ENCODE peak calls at places on chromosomes 6 and 20, in five cellular contexts. B, T, O, I and Q are unnamed samples.

GRCh38 chr6:116741571-116741970 is 23.9 kb downstream of the FAM162B start:
- DNase-seq in B (no peak), T (no peak), O (no peak), I (no peak), Q (no peak)

GRCh38 chr6:33314943-33315752 is 1.3 kb upstream of the TAPBP start:
- DNase-seq in B (no peak), T (peak; percentile 65), O (no peak), I (no peak), Q (peak; percentile 54)

GRCh38 chr6:98841589-98842488 is 7.5 kb downstream of the POU3F2 start:
- DNase-seq in B (no peak), T (no peak), O (peak; percentile 14), I (peak; percentile 47), Q (no peak)

GRCh38 chr20:58688838-58689237 is 3.8 kb upstream of the NPEPL1 start:
- DNase-seq in B (no peak), T (peak; percentile 21), O (no peak), I (no peak), Q (no peak)

GRCh38 chr6:108961077-108961476 is 112.9 kb downstream of the ARMC2 start:
- DNase-seq in B (no peak), T (no peak), O (no peak), I (no peak), Q (no peak)

GRCh38 chr6:167399051-167399387 is 74.1 kb downstream of the TTLL2 start:
- DNase-seq in B (no peak), T (no peak), O (no peak), I (no peak), Q (no peak)

GRCh38 chr6:132820629-132821381 is 6.4 kb downstream of the RPS12 start:
- DNase-seq in B (no peak), T (no peak), O (no peak), I (peak; percentile 29), Q (no peak)

GRCh38 chr6:5305968-5306626 is 44.8 kb downstream of the FARS2 start:
- DNase-seq in B (no peak), T (no peak), O (no peak), I (peak; percentile 1), Q (no peak)

GRCh38 chr20:31605902-31606677 is 1.0 kb downstream of the ID1 start:
- DNase-seq in B (no peak), T (peak; percentile 35), O (no peak), I (peak; percentile 25), Q (peak; percentile 65)

GRCh38 chr20:25280051-25280573 is 32.2 kb downstream of the PYGB start:
- DNase-seq in B (no peak), T (peak; percentile 79), O (no peak), I (no peak), Q (peak; percentile 73)

GRCh38 chr6:117482240-117483003 is at the start of gene DCBLD1:
- DNase-seq in B (peak; percentile 86), T (peak; percentile 85), O (peak; percentile 61), I (peak; percentile 79), Q (peak; percentile 41)

GRCh38 chr20:64217539-64217938 is 38.0 kb upstream of the PCMTD2 start:
- DNase-seq in B (no peak), T (no peak), O (no peak), I (no peak), Q (no peak)

GRCh38 chr20:17898548-17898994 is 70.0 kb downstream of the SNX5 start:
- DNase-seq in B (peak; percentile 70), T (peak; percentile 82), O (peak; percentile 50), I (peak; percentile 57), Q (peak; percentile 65)

GRCh38 chr20:8155848-8156602 is 24.0 kb downstream of the PLCB1 start:
- DNase-seq in B (no peak), T (no peak), O (no peak), I (peak; percentile 43), Q (no peak)

GRCh38 chr6:154548130-154548830 is 37.8 kb upstream of the CNKSR3 start:
- DNase-seq in B (no peak), T (peak; percentile 49), O (no peak), I (peak; percentile 75), Q (no peak)

DNA sequence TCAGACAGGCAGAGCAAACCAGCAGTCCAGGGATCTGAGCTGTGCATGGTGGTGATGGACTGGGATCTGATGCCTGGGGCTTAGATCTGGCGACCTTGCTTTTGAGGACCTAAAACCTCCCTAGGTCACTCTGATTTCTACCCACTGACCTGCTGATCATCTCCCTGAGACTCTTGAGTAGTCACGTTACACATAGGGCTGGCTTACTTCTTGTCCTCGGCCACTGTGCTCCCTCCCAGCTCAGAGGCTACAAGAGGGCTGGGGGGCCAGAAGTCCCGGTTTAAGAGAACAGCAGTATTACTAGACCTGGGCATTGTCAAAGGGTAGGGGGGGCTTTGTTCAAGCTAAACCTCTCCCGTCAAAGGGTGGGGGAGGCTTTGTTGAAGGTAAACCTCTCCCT is 5.5 kb downstream of the DYNLT1 start:
- DNase-seq in B (no peak), T (peak; percentile 10), O (no peak), I (no peak), Q (no peak)
- H3K36me3 ChIP-seq in B (peaks cover 78% of the 10 kb centered on the region), T (peaks cover 34% of the 10 kb centered on the region), O (peaks cover 5% of the 10 kb centered on the region), I (peaks cover 4% of the 10 kb centered on the region), Q (no peaks in the 10 kb centered on the region)

GRCh38 chr6:35605600-35605999 is 83.1 kb downstream of the FKBP5 start:
- DNase-seq in B (no peak), T (no peak), O (no peak), I (peak; percentile 39), Q (no peak)
- H3K36me3 ChIP-seq in B (no peaks in the 10 kb centered on the region), T (peaks cover 46% of the 10 kb centered on the region), O (peaks cover 3% of the 10 kb centered on the region), I (no peaks in the 10 kb centered on the region), Q (no peaks in the 10 kb centered on the region)

GRCh38 chr6:3729603-3730344 is 21.7 kb downstream of the PXDC1 start:
- DNase-seq in B (no peak), T (no peak), O (no peak), I (no peak), Q (no peak)
- H3K36me3 ChIP-seq in B (peaks cover 99% of the 10 kb centered on the region), T (peaks cover 77% of the 10 kb centered on the region), O (no peaks in the 10 kb centered on the region), I (peaks cover 18% of the 10 kb centered on the region), Q (peaks cover 47% of the 10 kb centered on the region)

GRCh38 chr6:152142116-152142515 is 334.6 kb downstream of the ESR1 start:
- DNase-seq in B (no peak), T (no peak), O (no peak), I (no peak), Q (no peak)
- H3K36me3 ChIP-seq in B (peaks cover 3% of the 10 kb centered on the region), T (peaks cover 98% of the 10 kb centered on the region), O (no peaks in the 10 kb centered on the region), I (no peaks in the 10 kb centered on the region), Q (no peaks in the 10 kb centered on the region)

GRCh38 chr6:17640477-17640917 is 40.4 kb downstream of the FAM8A1 start:
- DNase-seq in B (no peak), T (no peak), O (no peak), I (no peak), Q (no peak)
- H3K36me3 ChIP-seq in B (peaks cover 98% of the 10 kb centered on the region), T (peaks cover 87% of the 10 kb centered on the region), O (peaks cover 26% of the 10 kb centered on the region), I (peaks cover 3% of the 10 kb centered on the region), Q (peaks cover 71% of the 10 kb centered on the region)